ENCODE peak calls at places on chromosomes 6 and 20, in five cellular contexts. K is fibroblast of pulmonary artery; Q is effector CD4-positive, alpha-beta T cell; D is Calu3; Z is body of pancreas. Y is an unnamed sample.
A peak's percentile ranks its signal among the peaks of the same experiment; 100 is the strongest.

GRCh38 chr6:161547617-161548016 is 273.8 kb upstream of the AGPAT4 start:
- DNase-seq in Q (no peak), K (peak; percentile 2), D (no peak), Z (no peak), Y (no peak)

GRCh38 chr6:148179786-148180185 is 162.9 kb upstream of the SASH1 start:
- DNase-seq in D (peak; percentile 24), Q (no peak), Z (no peak), K (peak; percentile 55), Y (no peak)

GRCh38 chr20:4740774-4741431 is 19.2 kb downstream of the PRND start:
- DNase-seq in D (peak; percentile 38), K (peak; percentile 51), Q (peak; percentile 63), Z (peak; percentile 17), Y (peak; percentile 43)

GRCh38 chr6:85867595-85867994 is 224.9 kb upstream of the SYNCRIP start:
- DNase-seq in Z (peak; percentile 52), K (no peak), D (no peak), Q (no peak), Y (no peak)

GRCh38 chr6:113744886-113745285 is 112.3 kb upstream of the MARCKS start:
- DNase-seq in Q (no peak), D (no peak), Z (no peak), K (no peak), Y (no peak)

GRCh38 chr20:25236450-25237304 is 11.2 kb upstream of the PYGB start:
- DNase-seq in Q (no peak), K (no peak), Z (no peak), D (no peak), Y (no peak)

GRCh38 chr6:37512400-37512958 is 12.8 kb upstream of the CCDC167 start:
- DNase-seq in Q (no peak), Z (no peak), K (no peak), D (no peak), Y (no peak)

GRCh38 chr6:39962831-39963230 is 28.6 kb upstream of the MOCS1 start:
- DNase-seq in Z (no peak), Q (no peak), K (peak; percentile 14), D (no peak), Y (no peak)

GRCh38 chr20:41453006-41453950 is 86.7 kb upstream of the EMILIN3 start:
- DNase-seq in Z (no peak), D (no peak), K (no peak), Q (no peak), Y (no peak)

GRCh38 chr6:5014072-5014561 is 10.3 kb upstream of the RPP40 start:
- DNase-seq in Z (no peak), D (no peak), K (no peak), Q (no peak), Y (no peak)

GRCh38 chr6:158068893-158069799 is 87.5 kb downstream of the SYNJ2 start:
- DNase-seq in Z (peak; percentile 59), D (peak; percentile 77), K (peak; percentile 65), Q (no peak), Y (no peak)

GRCh38 chr6:82144852-82145332 is 102.7 kb downstream of the IBTK start:
- DNase-seq in Z (peak; percentile 82), Q (no peak), K (peak; percentile 85), D (peak; percentile 57), Y (no peak)

GRCh38 chr6:139965393-139965792 is 590.9 kb upstream of the CITED2 start:
- DNase-seq in K (peak; percentile 49), Z (peak; percentile 22), Q (no peak), D (no peak), Y (no peak)